ENCODE peak calls at places on chromosome 22, in four cellular contexts. O is GM23248; V is CD4-positive, CD25-positive, alpha-beta regulatory T cell; E is body of pancreas. H is an unnamed sample.

GRCh38 chr22:23242473-23243001 is 62.2 kb downstream of the BCR start:
- DNase-seq in O (no peak), E (no peak), V (no peak), H (no peak)

GRCh38 chr22:20206709-20207215 is 55.9 kb upstream of the CCDC188 start:
- DNase-seq in O (peak; percentile 60), V (no peak), E (peak; percentile 37), H (no peak)

GRCh38 chr22:44272330-44272729 is 40.4 kb downstream of the SHISAL1 start:
- DNase-seq in O (no peak), E (no peak), V (no peak), H (no peak)

GRCh38 chr22:44667829-44668189 is 34.2 kb upstream of the PRR5 start:
- DNase-seq in V (peak; percentile 85), O (peak; percentile 49), E (no peak), H (peak; percentile 91)

GRCh38 chr22:43291381-43291780 is 51.8 kb downstream of the SCUBE1 start:
- DNase-seq in O (no peak), E (no peak), V (no peak), H (no peak)

GRCh38 chr22:41928416-41929157 is 2.0 kb upstream of the TNFRSF13C start:
- DNase-seq in V (no peak), E (no peak), O (no peak), H (no peak)

GRCh38 chr22:35987487-35987886 is 41.1 kb downstream of the RBFOX2 start:
- DNase-seq in E (no peak), O (peak; percentile 81), V (no peak), H (no peak)

GRCh38 chr22:22386602-22387385 is 121.7 kb downstream of the ZNF280B start:
- DNase-seq in E (no peak), O (no peak), V (no peak), H (no peak)

GRCh38 chr22:46075764-46076531 is 74.4 kb upstream of the PPARA start:
- DNase-seq in O (no peak), E (no peak), V (no peak), H (no peak)

GRCh38 chr22:29216873-29217666 is 11.4 kb downstream of the EMID1 start:
- DNase-seq in V (no peak), O (peak; percentile 47), E (peak; percentile 91), H (no peak)

GRCh38 chr22:26295583-26296126 is 126.4 kb downstream of the SEZ6L start:
- DNase-seq in E (no peak), O (no peak), V (no peak), H (no peak)

GRCh38 chr22:23256138-23256932 is 76.0 kb downstream of the BCR start:
- DNase-seq in V (no peak), O (no peak), E (no peak), H (no peak)

GRCh38 chr22:26259510-26259909 is 90.2 kb downstream of the SEZ6L start:
- DNase-seq in V (no peak), E (peak; percentile 2), O (peak; percentile 43), H (no peak)

GRCh38 chr22:44185237-44186120 is 4.8 kb downstream of the PARVG start:
- DNase-seq in E (no peak), O (no peak), V (no peak), H (no peak)

GRCh38 chr22:41001722-41002122 is 50.5 kb downstream of the RBX1 start:
- DNase-seq in V (no peak), E (peak; percentile 8), O (peak; percentile 68), H (no peak)

GRCh38 chr22:41732096-41732772 is 32.9 kb downstream of the MEI1 start:
- DNase-seq in V (no peak), O (no peak), E (no peak), H (no peak)

GRCh38 chr22:28802595-28803087 is 2.3 kb upstream of the XBP1 start:
- DNase-seq in E (no peak), O (peak; percentile 29), V (no peak), H (no peak)

GRCh38 chr22:36745301-36745995 is 30.5 kb downstream of the IFT27 start:
- DNase-seq in V (no peak), E (no peak), O (no peak), H (no peak)

GRCh38 chr22:23180893-23181762 is 819 bp downstream of the BCR start:
- DNase-seq in V (peak; percentile 43), O (peak; percentile 43), E (peak; percentile 40), H (no peak)

GRCh38 chr22:28345304-28345703 is 334.3 kb downstream of the TTC28 start:
- DNase-seq in E (peak; percentile 7), V (no peak), O (peak; percentile 59), H (no peak)

GRCh38 chr22:20956258-20957117 is 10.6 kb upstream of the AIFM3 start:
- DNase-seq in V (no peak), E (peak; percentile 32), O (peak; percentile 64), H (no peak)

GRCh38 chr22:30647536-30647935 is 12.0 kb downstream of the SLC35E4 start:
- DNase-seq in O (no peak), V (no peak), E (no peak), H (no peak)

GRCh38 chr22:30646518-30647160 is 11.1 kb downstream of the SLC35E4 start:
- DNase-seq in V (no peak), E (no peak), O (no peak), H (no peak)

GRCh38 chr22:30640361-30640760 is 4.8 kb downstream of the SLC35E4 start:
- DNase-seq in E (no peak), V (no peak), O (no peak), H (no peak)

GRCh38 chr22:30640839-30641430 is 5.4 kb downstream of the SLC35E4 start:
- DNase-seq in E (no peak), V (no peak), O (no peak), H (no peak)

GRCh38 chr22:30643055-30643875 is 7.7 kb downstream of the SLC35E4 start:
- DNase-seq in V (no peak), E (no peak), O (no peak), H (no peak)
- H3K27ac ChIP-seq in V (no peak overlapping the region), E (no peak overlapping the region), O (peak overlapping the region; percentile 86), H (no peak overlapping the region)

GRCh38 chr22:47463220-47463619 is 700.8 kb downstream of the TBC1D22A start:
- DNase-seq in O (no peak), V (no peak), E (no peak), H (no peak)

GRCh38 chr22:47458348-47458747 is 695.9 kb downstream of the TBC1D22A start:
- DNase-seq in V (no peak), E (no peak), O (no peak), H (no peak)

GRCh38 chr22:47457509-47458300 is 695.3 kb downstream of the TBC1D22A start:
- DNase-seq in O (no peak), E (no peak), V (no peak), H (no peak)

GRCh38 chr22:47457021-47457420 is 694.6 kb downstream of the TBC1D22A start:
- DNase-seq in E (no peak), O (no peak), V (no peak), H (no peak)

GRCh38 chr22:47460870-47461269 is 698.4 kb downstream of the TBC1D22A start:
- DNase-seq in O (no peak), E (no peak), V (no peak), H (no peak)
- H3K9me3 ChIP-seq in O (no peaks in the 10 kb centered on the region), E (no peaks in the 10 kb centered on the region), V (no peaks in the 10 kb centered on the region), H (no peaks in the 10 kb centered on the region)

GRCh38 chr22:38300197-38300945 is 16.9 kb downstream of the CSNK1E start:
- DNase-seq in E (no peak), O (no peak), V (no peak), H (no peak)
- H3K4me1 ChIP-seq in E (peaks cover 32% of the 10 kb centered on the region), O (peaks cover 14% of the 10 kb centered on the region), V (peaks cover 3% of the 10 kb centered on the region), H (peaks cover 2% of the 10 kb centered on the region)

GRCh38 chr22:24775769-24776492 is 1.4 kb upstream of the PIWIL3 start:
- DNase-seq in E (no peak), O (no peak), V (no peak), H (no peak)
- H3K27ac ChIP-seq in E (no peak overlapping the region), O (no peak overlapping the region), V (no peak overlapping the region), H (no peak overlapping the region)

GRCh38 chr22:49740242-49740641 is 87.4 kb downstream of the BRD1 start:
- DNase-seq in O (no peak), E (no peak), V (no peak), H (no peak)
- H3K9me3 ChIP-seq in O (peaks cover 4% of the 10 kb centered on the region), E (no peaks in the 10 kb centered on the region), V (peaks cover 7% of the 10 kb centered on the region), H (no peaks in the 10 kb centered on the region)

GRCh38 chr22:50078246-50078645 is 7.0 kb downstream of the MLC1 start:
- DNase-seq in V (no peak), E (no peak), O (no peak), H (no peak)
- H3K4me1 ChIP-seq in V (no peaks in the 10 kb centered on the region), E (peaks cover 5% of the 10 kb centered on the region), O (no peaks in the 10 kb centered on the region), H (no peaks in the 10 kb centered on the region)

GRCh38 chr22:31952094-31952401 is 7.7 kb downstream of the YWHAH start:
- DNase-seq in O (peak; percentile 53), E (no peak), V (no peak), H (no peak)

GRCh38 chr22:31951201-31952093 is 7.1 kb downstream of the YWHAH start:
- DNase-seq in E (no peak), O (peak; percentile 38), V (no peak), H (no peak)

GRCh38 chr22:31948002-31948401 is 3.7 kb downstream of the YWHAH start:
- DNase-seq in E (peak; percentile 70), O (no peak), V (no peak), H (no peak)

GRCh38 chr22:31952459-31952858 is 8.1 kb downstream of the YWHAH start:
- DNase-seq in V (no peak), O (peak; percentile 93), E (peak; percentile 37), H (no peak)

DNA sequence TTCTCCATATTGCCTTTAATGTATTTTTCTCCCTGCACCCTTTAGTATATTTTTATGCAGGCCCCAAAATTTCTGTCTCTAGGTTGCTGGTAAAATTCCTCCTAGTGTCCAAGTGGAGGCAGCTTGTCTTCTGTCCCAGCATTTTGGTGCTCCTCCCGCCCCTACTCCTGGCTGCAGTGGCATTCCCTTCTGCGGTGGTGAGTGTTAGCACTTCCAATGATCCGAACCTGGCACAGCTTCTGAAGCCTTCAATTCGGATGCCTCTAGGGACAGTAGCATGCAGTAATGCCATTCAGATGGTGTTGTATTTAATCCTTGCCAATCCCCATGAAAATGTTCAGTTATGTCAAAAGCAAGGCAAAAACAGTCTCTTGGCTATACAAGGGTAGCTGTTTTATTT is 5.9 kb downstream of the YWHAH start:
- DNase-seq in E (no peak), O (peak; percentile 67), V (no peak), H (no peak)
- H3K27ac ChIP-seq in E (no peak overlapping the region), O (peak overlapping the region; percentile 96), V (peak overlapping the region; percentile 7), H (no peak overlapping the region)

DNA sequence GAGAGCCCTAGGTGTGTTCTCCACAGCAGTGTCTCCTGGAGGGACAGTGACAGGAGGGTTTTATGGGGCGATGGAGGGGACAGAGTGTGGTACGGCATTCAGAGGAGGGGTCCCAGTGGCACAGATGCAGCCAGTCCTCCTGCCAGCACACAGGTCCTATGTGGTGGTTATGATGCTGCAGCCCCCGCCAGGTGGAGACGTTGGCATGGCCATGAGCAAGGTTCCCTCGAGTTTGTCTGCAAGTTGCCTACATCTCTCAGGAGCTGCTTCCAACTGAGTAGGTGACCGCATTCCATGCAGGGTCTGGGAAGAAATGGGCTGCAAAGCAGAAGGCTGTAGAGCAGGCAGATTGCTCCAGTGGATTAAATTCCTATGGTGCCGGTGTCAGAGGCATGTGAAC is 646.0 kb downstream of the TBC1D22A start:
- DNase-seq in E (no peak), V (no peak), O (no peak), H (no peak)
- H3K9me3 ChIP-seq in E (no peaks in the 10 kb centered on the region), V (no peaks in the 10 kb centered on the region), O (no peaks in the 10 kb centered on the region), H (no peaks in the 10 kb centered on the region)

H was measured in CD8-positive, alpha-beta memory T cell.